ENCODE peak calls at places on chromosomes 3 and 15, in seven cellular contexts. I is Caco-2, X is endothelial cell, B is NCI-H187 treated with DMSO at 0.1 percent for 48 hours, K is AG09309, V is AG10803, P is RPMI7951. G is an unnamed sample.

GRCh38 chr15:71121442-71121841 is 6.2 kb downstream of the THSD4 start:
- DNase-seq in X (no peak), V (no peak), B (no peak), K (no peak), I (no peak), P (no peak), G (no peak)

GRCh38 chr3:37453393-37454391 is 279.3 kb upstream of the LRRFIP2 start:
- DNase-seq in V (no peak), B (no peak), K (no peak), P (peak), I (peak), X (peak), G (peak)

GRCh38 chr15:88897142-88897455 is 1.8 kb upstream of the HAPLN3 start:
- DNase-seq in K (no peak), P (no peak), I (no peak), X (no peak), B (no peak), V (no peak), G (no peak)

GRCh38 chr3:90016492-90017065 is 909.2 kb downstream of the EPHA3 start:
- DNase-seq in B (no peak), K (no peak), V (no peak), I (no peak), P (no peak), X (no peak), G (no peak)

GRCh38 chr3:31713820-31714511 is 181.2 kb downstream of the STT3B start:
- DNase-seq in B (no peak), X (no peak), I (no peak), K (no peak), V (no peak), P (no peak), G (no peak)

GRCh38 chr15:95265419-95265997 is 1034.1 kb downstream of the MCTP2 start:
- DNase-seq in K (no peak), V (no peak), I (no peak), X (no peak), B (no peak), P (no peak), G (no peak)

GRCh38 chr3:13052191-13052590 is 21.0 kb downstream of the IQSEC1 start:
- DNase-seq in X (no peak), V (no peak), I (no peak), K (no peak), B (no peak), P (no peak), G (no peak)

GRCh38 chr3:49377483-49377882 is 19.3 kb upstream of the GPX1 start:
- DNase-seq in K (no peak), B (no peak), X (no peak), V (peak), I (no peak), P (peak), G (no peak)

GRCh38 chr3:157388976-157389375 is 47.7 kb upstream of the PTX3 start:
- DNase-seq in I (no peak), K (no peak), P (no peak), X (no peak), B (no peak), V (peak), G (no peak)